ENCODE peak calls at places on chromosomes 5 and 9, in seven cellular contexts. F, B, M, P, Q, H and L are unnamed samples.

GRCh38 chr5:65776707-65777141 is 54.7 kb downstream of the NLN start:
- DNase-seq in B (no peak), H (no peak), P (no peak), F (no peak), Q (no peak), M (no peak), L (no peak)

GRCh38 chr9:92965759-92966517 is 18.6 kb downstream of the FGD3 start:
- DNase-seq in Q (no peak), P (no peak), H (no peak), F (no peak), B (no peak), M (no peak), L (no peak)

GRCh38 chr9:21580636-21581353 is 98.7 kb upstream of the IFNE start:
- DNase-seq in M (no peak), Q (no peak), B (no peak), P (no peak), H (no peak), F (no peak), L (no peak)

GRCh38 chr5:56481147-56481997 is 248.2 kb upstream of the ANKRD55 start:
- DNase-seq in Q (peak), H (peak), F (no peak), M (peak), B (peak), P (peak), L (peak)

GRCh38 chr9:137605146-137606004 is at the start of gene ARRDC1:
- DNase-seq in Q (peak), F (peak), H (peak), P (peak), B (peak), M (peak), L (peak)

GRCh38 chr5:14574124-14574523 is 7.5 kb upstream of the OTULINL start:
- DNase-seq in F (no peak), M (no peak), B (no peak), Q (no peak), P (no peak), H (no peak), L (peak)

GRCh38 chr5:10599828-10600227 is 36.0 kb downstream of the ANKRD33B start:
- DNase-seq in H (no peak), M (no peak), Q (peak), B (no peak), F (no peak), P (no peak), L (no peak)

GRCh38 chr5:122385786-122386185 is 73.7 kb downstream of the SNCAIP start:
- DNase-seq in M (no peak), Q (no peak), H (no peak), F (no peak), B (no peak), P (no peak), L (no peak)

GRCh38 chr5:115831163-115831768 is 10.1 kb downstream of the ATG12 start:
- DNase-seq in B (peak), M (no peak), F (no peak), H (peak), P (peak), Q (peak), L (peak)

GRCh38 chr9:132717326-132717945 is 47.2 kb downstream of the GTF3C4 start:
- DNase-seq in F (no peak), Q (no peak), H (no peak), M (no peak), P (no peak), B (no peak), L (peak)

GRCh38 chr5:13943691-13944090 is 797 bp downstream of the DNAH5 start:
- DNase-seq in F (no peak), Q (no peak), B (no peak), P (peak), M (no peak), H (no peak), L (no peak)

GRCh38 chr9:86413966-86414880 is 60.0 kb upstream of the TUT7 start:
- DNase-seq in F (no peak), M (no peak), H (no peak), P (peak), Q (peak), B (peak), L (peak)

GRCh38 chr9:92341578-92341977 is 15.8 kb downstream of the CENPP start:
- DNase-seq in Q (no peak), M (no peak), P (no peak), F (no peak), H (no peak), B (no peak), L (no peak)

GRCh38 chr5:68419637-68420452 is 204.3 kb downstream of the PIK3R1 start:
- DNase-seq in B (no peak), M (no peak), H (no peak), Q (peak), F (no peak), P (no peak), L (peak)

GRCh38 chr5:41193462-41194166 is 19.7 kb downstream of the C6 start:
- DNase-seq in M (no peak), F (peak), B (no peak), P (peak), Q (peak), H (peak), L (peak)